ENCODE peak calls at places on chromosomes 4 and X, in seven cellular contexts. One of them, this sample, is unnamed.

GRCh38 chr4:7266525-7267292 is 74.4 kb downstream of the SORCS2 start:
- DNase-seq in neural crest cell: no peak
- DNase-seq in RWPE1: peak
- DNase-seq in choroid plexus epithelial cell: peak
- DNase-seq in GM13977: no peak
- DNase-seq in BJ: peak
- DNase-seq in GM20000: no peak
- DNase-seq in this sample: no peak

GRCh38 chr4:137641554-137641953 is 109.3 kb upstream of the PCDH18 start:
- DNase-seq in BJ: no peak
- DNase-seq in choroid plexus epithelial cell: peak
- DNase-seq in neural crest cell: no peak
- DNase-seq in GM13977: no peak
- DNase-seq in RWPE1: no peak
- DNase-seq in GM20000: no peak
- DNase-seq in this sample: no peak

GRCh38 chrX:15158736-15159406 is 111.0 kb downstream of the ASB9 start:
- DNase-seq in choroid plexus epithelial cell: no peak
- DNase-seq in GM20000: peak
- DNase-seq in neural crest cell: no peak
- DNase-seq in BJ: no peak
- DNase-seq in GM13977: peak
- DNase-seq in RWPE1: peak
- DNase-seq in this sample: no peak

GRCh38 chr4:81845273-81845672 is 373.6 kb upstream of the RASGEF1B start:
- DNase-seq in neural crest cell: no peak
- DNase-seq in BJ: no peak
- DNase-seq in RWPE1: no peak
- DNase-seq in GM13977: no peak
- DNase-seq in choroid plexus epithelial cell: peak
- DNase-seq in GM20000: no peak
- DNase-seq in this sample: no peak

GRCh38 chr4:53563824-53564223 is 27.5 kb downstream of the LNX1 start:
- DNase-seq in choroid plexus epithelial cell: peak
- DNase-seq in RWPE1: peak
- DNase-seq in GM13977: peak
- DNase-seq in GM20000: peak
- DNase-seq in BJ: no peak
- DNase-seq in neural crest cell: no peak
- DNase-seq in this sample: no peak

GRCh38 chrX:101658661-101659477 is 781 bp downstream of the ARMCX2 start:
- DNase-seq in BJ: no peak
- DNase-seq in GM13977: peak
- DNase-seq in GM20000: peak
- DNase-seq in neural crest cell: peak
- DNase-seq in RWPE1: peak
- DNase-seq in choroid plexus epithelial cell: peak
- DNase-seq in this sample: no peak

GRCh38 chr4:8723222-8723980 is 130.8 kb downstream of the CPZ start:
- DNase-seq in choroid plexus epithelial cell: no peak
- DNase-seq in GM13977: no peak
- DNase-seq in RWPE1: no peak
- DNase-seq in BJ: no peak
- DNase-seq in GM20000: no peak
- DNase-seq in neural crest cell: no peak
- DNase-seq in this sample: peak

GRCh38 chr4:2042207-2042946 is 16.8 kb upstream of the NAT8L start:
- DNase-seq in BJ: no peak
- DNase-seq in neural crest cell: no peak
- DNase-seq in RWPE1: no peak
- DNase-seq in choroid plexus epithelial cell: no peak
- DNase-seq in GM20000: peak
- DNase-seq in GM13977: peak
- DNase-seq in this sample: no peak

GRCh38 chrX:83771664-83772063 is 89.3 kb upstream of the CYLC1 start:
- DNase-seq in neural crest cell: no peak
- DNase-seq in RWPE1: no peak
- DNase-seq in GM13977: no peak
- DNase-seq in choroid plexus epithelial cell: no peak
- DNase-seq in BJ: no peak
- DNase-seq in GM20000: no peak
- DNase-seq in this sample: no peak

GRCh38 chr4:87270144-87270543 is 49.7 kb upstream of the KLHL8 start:
- DNase-seq in neural crest cell: peak
- DNase-seq in choroid plexus epithelial cell: peak
- DNase-seq in GM13977: peak
- DNase-seq in GM20000: peak
- DNase-seq in BJ: no peak
- DNase-seq in RWPE1: peak
- DNase-seq in this sample: no peak

GRCh38 chr4:53489279-53489889 is 101.9 kb downstream of the LNX1 start:
- DNase-seq in GM13977: no peak
- DNase-seq in RWPE1: peak
- DNase-seq in choroid plexus epithelial cell: peak
- DNase-seq in BJ: no peak
- DNase-seq in neural crest cell: no peak
- DNase-seq in GM20000: no peak
- DNase-seq in this sample: no peak

GRCh38 chrX:11143931-11144678 is 33.0 kb downstream of the HCCS start:
- DNase-seq in BJ: no peak
- DNase-seq in GM20000: peak
- DNase-seq in choroid plexus epithelial cell: peak
- DNase-seq in GM13977: peak
- DNase-seq in neural crest cell: peak
- DNase-seq in RWPE1: peak
- DNase-seq in this sample: no peak

GRCh38 chrX:19593684-19594083 is 78.4 kb upstream of the MAP3K15 start:
- DNase-seq in GM13977: no peak
- DNase-seq in RWPE1: peak
- DNase-seq in BJ: no peak
- DNase-seq in GM20000: peak
- DNase-seq in choroid plexus epithelial cell: peak
- DNase-seq in neural crest cell: no peak
- DNase-seq in this sample: no peak
- TF ChIP-seq CTCF in GM13977: peak
- TF ChIP-seq CTCF in RWPE1: peak
- TF ChIP-seq CTCF in BJ: peak
- TF ChIP-seq CTCF in GM20000: no peak
- TF ChIP-seq CTCF in choroid plexus epithelial cell: peak
- TF ChIP-seq CTCF in neural crest cell: peak
- TF ChIP-seq CTCF in this sample: peak

GRCh38 chr4:109733728-109734127 is 3.9 kb upstream of the PLA2G12A start:
- DNase-seq in choroid plexus epithelial cell: no peak
- DNase-seq in neural crest cell: no peak
- DNase-seq in RWPE1: no peak
- DNase-seq in BJ: no peak
- DNase-seq in GM13977: no peak
- DNase-seq in GM20000: no peak
- DNase-seq in this sample: no peak

GRCh38 chr4:109729563-109730293 is at the start of gene PLA2G12A:
- DNase-seq in BJ: no peak
- DNase-seq in choroid plexus epithelial cell: peak
- DNase-seq in GM13977: peak
- DNase-seq in RWPE1: peak
- DNase-seq in GM20000: peak
- DNase-seq in neural crest cell: peak
- DNase-seq in this sample: peak

GRCh38 chr4:109728385-109728784 is 1.5 kb downstream of the PLA2G12A start:
- DNase-seq in choroid plexus epithelial cell: no peak
- DNase-seq in RWPE1: no peak
- DNase-seq in BJ: no peak
- DNase-seq in GM13977: no peak
- DNase-seq in neural crest cell: no peak
- DNase-seq in GM20000: no peak
- DNase-seq in this sample: no peak

GRCh38 chr4:109729155-109729562 is 711 bp downstream of the PLA2G12A start:
- DNase-seq in GM13977: no peak
- DNase-seq in BJ: no peak
- DNase-seq in RWPE1: no peak
- DNase-seq in GM20000: no peak
- DNase-seq in neural crest cell: no peak
- DNase-seq in choroid plexus epithelial cell: peak
- DNase-seq in this sample: no peak

DNA sequence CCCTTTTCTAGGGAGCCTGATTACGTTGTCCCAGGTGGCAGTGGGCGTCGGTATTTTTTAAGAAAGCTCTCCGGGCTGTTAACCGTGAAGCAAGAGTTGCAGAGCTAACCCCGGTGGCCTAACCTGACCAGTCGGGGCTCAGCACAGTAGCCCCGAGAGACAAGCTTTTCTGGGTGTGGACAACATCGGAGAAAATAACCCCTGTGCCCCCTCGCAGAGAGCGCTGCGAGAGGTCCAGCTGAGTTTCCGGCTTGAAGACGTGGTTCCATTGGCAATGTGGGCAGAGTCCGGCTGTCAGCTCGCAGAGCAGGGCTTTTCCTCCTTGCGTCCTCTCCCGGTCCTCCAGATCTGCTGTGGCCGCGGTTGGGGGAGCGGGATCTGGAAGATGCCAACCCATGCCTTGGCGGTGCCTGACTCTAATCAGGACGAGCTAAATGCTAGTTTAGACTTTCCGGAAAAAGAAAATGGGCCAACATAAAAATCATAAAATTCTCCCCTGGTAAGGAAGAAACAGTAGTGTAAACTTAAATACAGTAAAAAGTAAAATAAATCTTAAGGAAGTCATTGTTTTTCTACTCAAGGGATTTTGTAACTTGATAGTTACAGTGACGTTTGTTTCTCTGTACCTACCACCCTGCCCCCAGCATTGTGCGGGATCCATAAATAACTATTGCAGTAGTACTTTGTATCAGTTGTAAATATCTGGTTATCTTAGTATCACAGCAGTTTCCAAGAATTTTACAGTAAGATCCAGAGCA is 603 bp upstream of the PLA2G12A start:
- DNase-seq in RWPE1: peak
- DNase-seq in neural crest cell: peak
- DNase-seq in BJ: peak
- DNase-seq in GM20000: no peak
- DNase-seq in GM13977: no peak
- DNase-seq in choroid plexus epithelial cell: peak
- DNase-seq in this sample: peak
- TF ChIP-seq CTCF in RWPE1: no peak
- TF ChIP-seq CTCF in neural crest cell: no peak
- TF ChIP-seq CTCF in BJ: peak
- TF ChIP-seq CTCF in GM20000: no peak
- TF ChIP-seq CTCF in GM13977: no peak
- TF ChIP-seq CTCF in choroid plexus epithelial cell: no peak
- TF ChIP-seq CTCF in this sample: no peak

DNA sequence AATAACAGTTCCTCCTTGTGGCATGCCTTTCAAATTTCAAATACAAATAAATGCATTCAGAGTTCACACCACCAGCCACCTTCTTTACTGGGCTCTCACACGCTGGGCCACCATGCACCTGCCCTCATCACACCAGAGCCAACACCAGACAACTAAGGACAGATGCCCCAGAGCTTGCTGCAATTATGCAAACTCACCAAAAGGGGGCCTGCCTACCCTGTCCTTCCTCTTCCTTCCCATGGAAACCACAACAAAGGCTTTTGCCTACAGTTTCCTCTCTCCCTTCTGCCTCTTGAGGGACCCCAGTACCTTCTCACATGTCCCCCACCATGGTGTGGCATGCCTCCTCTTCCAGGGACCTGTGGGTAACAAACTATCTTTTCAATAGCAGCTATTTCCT is 1333.9 kb upstream of the TENM3 start:
- DNase-seq in GM13977: peak
- DNase-seq in neural crest cell: no peak
- DNase-seq in choroid plexus epithelial cell: peak
- DNase-seq in RWPE1: no peak
- DNase-seq in BJ: no peak
- DNase-seq in GM20000: no peak
- DNase-seq in this sample: no peak
- TF ChIP-seq CTCF in GM13977: peak
- TF ChIP-seq CTCF in neural crest cell: peak
- TF ChIP-seq CTCF in choroid plexus epithelial cell: peak
- TF ChIP-seq CTCF in RWPE1: no peak
- TF ChIP-seq CTCF in BJ: peak
- TF ChIP-seq CTCF in GM20000: no peak
- TF ChIP-seq CTCF in this sample: no peak

GRCh38 chrX:76850851-76851250 is 423.3 kb downstream of the MAGEE1 start:
- DNase-seq in choroid plexus epithelial cell: no peak
- DNase-seq in RWPE1: no peak
- DNase-seq in neural crest cell: no peak
- DNase-seq in GM20000: no peak
- DNase-seq in BJ: no peak
- DNase-seq in GM13977: no peak
- DNase-seq in this sample: no peak
- TF ChIP-seq CTCF in choroid plexus epithelial cell: no peak
- TF ChIP-seq CTCF in RWPE1: no peak
- TF ChIP-seq CTCF in neural crest cell: no peak
- TF ChIP-seq CTCF in GM20000: no peak
- TF ChIP-seq CTCF in BJ: no peak
- TF ChIP-seq CTCF in GM13977: peak
- TF ChIP-seq CTCF in this sample: no peak

GRCh38 chrX:56733459-56734046 is 4.5 kb downstream of the NBDY start:
- DNase-seq in BJ: no peak
- DNase-seq in choroid plexus epithelial cell: peak
- DNase-seq in GM20000: peak
- DNase-seq in GM13977: peak
- DNase-seq in neural crest cell: peak
- DNase-seq in RWPE1: no peak
- DNase-seq in this sample: no peak
- TF ChIP-seq CTCF in BJ: peak
- TF ChIP-seq CTCF in choroid plexus epithelial cell: peak
- TF ChIP-seq CTCF in GM20000: peak
- TF ChIP-seq CTCF in GM13977: peak
- TF ChIP-seq CTCF in neural crest cell: peak
- TF ChIP-seq CTCF in RWPE1: peak
- TF ChIP-seq CTCF in this sample: peak

GRCh38 chr4:47510506-47511143 is 25.6 kb downstream of the ATP10D start:
- DNase-seq in BJ: no peak
- DNase-seq in RWPE1: no peak
- DNase-seq in GM13977: peak
- DNase-seq in choroid plexus epithelial cell: peak
- DNase-seq in GM20000: peak
- DNase-seq in neural crest cell: no peak
- DNase-seq in this sample: no peak
- TF ChIP-seq CTCF in BJ: peak
- TF ChIP-seq CTCF in RWPE1: no peak
- TF ChIP-seq CTCF in GM13977: peak
- TF ChIP-seq CTCF in choroid plexus epithelial cell: peak
- TF ChIP-seq CTCF in GM20000: no peak
- TF ChIP-seq CTCF in neural crest cell: peak
- TF ChIP-seq CTCF in this sample: peak

DNA sequence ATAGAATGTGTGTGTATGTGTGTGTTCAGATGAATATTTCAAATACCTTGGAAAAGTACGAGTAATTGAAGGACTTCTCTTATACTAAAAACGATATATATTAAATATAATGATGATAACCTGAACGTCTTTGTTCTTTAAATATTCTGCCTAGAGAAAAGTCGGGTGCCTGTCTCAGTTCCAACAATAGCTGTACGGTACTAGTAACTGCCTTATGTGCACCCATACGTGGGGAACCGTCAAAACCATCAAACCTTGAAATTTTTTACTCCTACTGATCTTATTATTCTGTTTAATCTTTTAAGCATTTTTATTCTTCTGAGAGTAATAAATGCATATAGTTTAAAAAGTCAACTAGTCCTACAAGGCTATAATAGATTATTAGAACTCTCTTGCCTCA is 1045.7 kb downstream of the C4orf33 start:
- DNase-seq in BJ: no peak
- DNase-seq in neural crest cell: no peak
- DNase-seq in RWPE1: no peak
- DNase-seq in choroid plexus epithelial cell: no peak
- DNase-seq in GM20000: no peak
- DNase-seq in GM13977: no peak
- DNase-seq in this sample: no peak
- TF ChIP-seq CTCF in BJ: no peak
- TF ChIP-seq CTCF in neural crest cell: no peak
- TF ChIP-seq CTCF in RWPE1: no peak
- TF ChIP-seq CTCF in choroid plexus epithelial cell: no peak
- TF ChIP-seq CTCF in GM20000: no peak
- TF ChIP-seq CTCF in GM13977: no peak
- TF ChIP-seq CTCF in this sample: no peak